ENCODE peak calls at places on chromosomes 3 and 15, in ten cellular contexts. M is colonic mucosa; H is cardiac muscle cell; N is CD8-positive, alpha-beta T cell; B is suprapubic skin; R is fibroblast of lung; D is lung; F is upper lobe of right lung; G is DND-41; S is SK-N-SH. X is an unnamed sample.

GRCh38 chr15:65384505-65384894 is 6.7 kb upstream of the IGDCC3 start:
- DNase-seq in S (no peak), D (no peak), R (no peak), B (no peak), N (no peak), H (no peak), F (no peak), G (no peak), M (no peak), X (no peak)

GRCh38 chr15:71392821-71393220 is 277.6 kb downstream of the THSD4 start:
- DNase-seq in G (no peak), R (no peak), N (no peak), H (no peak), F (no peak), B (no peak), M (no peak), D (no peak), S (no peak), X (no peak)

GRCh38 chr3:72860053-72860452 is 11.8 kb upstream of the SHQ1 start:
- DNase-seq in H (no peak), R (no peak), B (no peak), M (no peak), G (no peak), N (no peak), S (no peak), F (no peak), D (no peak), X (no peak)

GRCh38 chr3:127613406-127613805 is 15.2 kb downstream of the MCM2 start:
- DNase-seq in B (no peak), H (no peak), M (no peak), N (no peak), F (peak; percentile 65), D (no peak), S (no peak), G (no peak), R (no peak), X (no peak)

GRCh38 chr15:40150163-40150925 is 10.5 kb upstream of the BUB1B start:
- DNase-seq in F (no peak), B (no peak), H (peak; percentile 67), R (peak; percentile 59), D (peak; percentile 39), M (no peak), G (no peak), S (no peak), N (no peak), X (no peak)

GRCh38 chr3:195084746-195085145 is 186.2 kb downstream of the XXYLT1 start:
- DNase-seq in M (no peak), G (no peak), F (no peak), S (no peak), R (no peak), D (no peak), N (no peak), B (no peak), H (no peak), X (no peak)

GRCh38 chr15:58260911-58261267 is 122.7 kb downstream of the AQP9 start:
- DNase-seq in H (peak; percentile 11), F (no peak), R (peak; percentile 26), B (no peak), N (no peak), D (no peak), G (no peak), M (no peak), S (no peak), X (no peak)

GRCh38 chr15:83312046-83312445 is 27.6 kb upstream of the BNC1 start:
- DNase-seq in M (no peak), F (no peak), N (no peak), B (no peak), H (no peak), R (no peak), D (no peak), S (no peak), G (no peak), X (no peak)

GRCh38 chr15:85540085-85540797 is 159.8 kb downstream of the AKAP13 start:
- DNase-seq in R (no peak), B (no peak), M (no peak), G (no peak), N (no peak), S (no peak), H (no peak), F (no peak), D (no peak), X (no peak)
- H3K27ac ChIP-seq in R (no peak overlapping the region), B (no peak overlapping the region), M (no peak overlapping the region), G (no peak overlapping the region), N (no peak overlapping the region), S (no peak overlapping the region), H (no peak overlapping the region), F (no peak overlapping the region), D (no peak overlapping the region), X (no peak overlapping the region)

GRCh38 chr3:3776607-3777006 is 22.6 kb upstream of the LRRN1 start:
- DNase-seq in M (no peak), B (no peak), G (no peak), H (no peak), D (no peak), S (no peak), F (no peak), R (no peak), N (no peak), X (no peak)

GRCh38 chr3:3772920-3773319 is 26.3 kb upstream of the LRRN1 start:
- DNase-seq in F (no peak), D (no peak), B (no peak), G (no peak), M (no peak), N (no peak), H (no peak), R (no peak), S (peak; percentile 47), X (no peak)

GRCh38 chr3:3778216-3778615 is 21.0 kb upstream of the LRRN1 start:
- DNase-seq in G (no peak), D (no peak), R (no peak), S (no peak), B (no peak), M (no peak), H (no peak), F (no peak), N (no peak), X (no peak)

DNA sequence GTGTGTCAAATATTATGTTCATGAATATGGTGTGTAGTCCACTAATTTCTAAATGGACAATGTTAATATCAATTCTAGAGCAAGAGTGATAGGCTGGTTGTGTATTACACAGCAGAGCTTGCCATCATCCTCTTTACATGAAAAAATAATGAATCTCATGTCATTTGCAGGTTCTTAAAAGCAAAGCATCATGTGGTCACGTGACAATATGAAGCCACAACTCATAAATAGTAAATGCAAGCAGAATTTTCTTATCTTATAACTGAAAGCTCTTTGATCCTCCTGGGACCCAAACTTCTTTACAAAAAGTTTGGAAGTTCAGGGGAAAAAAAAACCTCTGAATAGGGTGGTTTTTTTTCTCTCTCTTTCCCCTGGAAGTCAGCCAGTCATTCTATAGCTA is 26.9 kb upstream of the LRRN1 start:
- DNase-seq in M (no peak), D (no peak), B (no peak), S (no peak), H (no peak), N (no peak), G (no peak), F (no peak), R (no peak), X (no peak)
- TF ChIP-seq CTCF in M (no peak), D (no peak), B (no peak), S (no peak), H (no peak), N (no peak), G (no peak), F (no peak), R (no peak), X (no peak)

GRCh38 chr15:67091966-67092677 is 26.7 kb downstream of the SMAD3 start:
- DNase-seq in R (no peak), S (no peak), H (no peak), M (no peak), F (no peak), N (no peak), D (no peak), G (no peak), B (no peak), X (no peak)

GRCh38 chr15:67095834-67096366 is 30.5 kb downstream of the SMAD3 start:
- DNase-seq in F (no peak), R (no peak), D (no peak), B (no peak), S (no peak), G (no peak), N (no peak), M (no peak), H (no peak), X (no peak)

GRCh38 chr15:67092726-67093125 is 27.3 kb downstream of the SMAD3 start:
- DNase-seq in S (no peak), G (no peak), D (no peak), N (no peak), H (no peak), M (no peak), F (no peak), R (no peak), B (no peak), X (no peak)

GRCh38 chr15:67093146-67093874 is 27.9 kb downstream of the SMAD3 start:
- DNase-seq in F (no peak), M (no peak), D (no peak), S (no peak), B (no peak), R (no peak), G (no peak), H (no peak), N (no peak), X (no peak)

GRCh38 chr15:67094001-67094826 is 28.8 kb downstream of the SMAD3 start:
- DNase-seq in D (no peak), F (no peak), M (no peak), B (no peak), S (no peak), H (no peak), G (no peak), N (no peak), R (no peak), X (no peak)
- H3K4me1 ChIP-seq in D (peaks cover 32% of the 10 kb centered on the region), F (peaks cover 64% of the 10 kb centered on the region), M (peaks cover 27% of the 10 kb centered on the region), B (peaks cover 68% of the 10 kb centered on the region), S (peaks cover 44% of the 10 kb centered on the region), H (peaks cover 58% of the 10 kb centered on the region), G (no peaks in the 10 kb centered on the region), N (peaks cover 41% of the 10 kb centered on the region), R (peaks cover 61% of the 10 kb centered on the region), X (peaks cover 24% of the 10 kb centered on the region)

GRCh38 chr3:25588441-25589103 is 76.1 kb downstream of the TOP2B start:
- DNase-seq in N (no peak), R (no peak), S (no peak), D (peak; percentile 16), M (no peak), H (no peak), B (no peak), F (no peak), G (no peak), X (no peak)

GRCh38 chr3:25587975-25588374 is 76.7 kb downstream of the TOP2B start:
- DNase-seq in B (no peak), H (no peak), M (no peak), N (no peak), D (no peak), R (no peak), S (no peak), F (no peak), G (no peak), X (no peak)

GRCh38 chr3:25586167-25586505 is 78.6 kb downstream of the TOP2B start:
- DNase-seq in S (no peak), G (no peak), B (no peak), N (no peak), R (no peak), D (peak; percentile 15), H (no peak), M (no peak), F (no peak), X (no peak)

GRCh38 chr3:25587526-25587925 is 77.2 kb downstream of the TOP2B start:
- DNase-seq in G (no peak), S (no peak), B (no peak), D (peak; percentile 16), M (no peak), N (no peak), H (peak; percentile 45), R (peak; percentile 41), F (no peak), X (no peak)

GRCh38 chr3:25587094-25587493 is 77.6 kb downstream of the TOP2B start:
- DNase-seq in S (no peak), N (no peak), H (no peak), M (no peak), F (no peak), B (no peak), G (no peak), D (no peak), R (no peak), X (no peak)
- H3K27ac ChIP-seq in S (no peak overlapping the region), N (no peak overlapping the region), H (no peak overlapping the region), M (no peak overlapping the region), F (no peak overlapping the region), B (no peak overlapping the region), G (no peak overlapping the region), D (no peak overlapping the region), R (no peak overlapping the region), X (no peak overlapping the region)

X was measured in thoracic aorta.